ENCODE peak calls at places on chromosomes 11 and 22, in seven cellular contexts. Y is esophagus squamous epithelium, Q is K562, Z is heart left ventricle, I is GM12891, E is HCT116, F is A549. K is an unnamed sample.

GRCh38 chr11:113876074-113876797 is 864 bp upstream of the USP28 start:
- DNase-seq in Y (no peak), Q (no peak), Z (no peak), I (no peak), E (no peak), F (no peak), K (no peak)

GRCh38 chr11:80414766-80415165 is 973.9 kb upstream of the TENM4 start:
- DNase-seq in Y (no peak), Q (no peak), Z (no peak), I (no peak), E (no peak), F (no peak), K (no peak)

GRCh38 chr11:71580057-71581003 is 2.3 kb downstream of the KRTAP5-11 start:
- DNase-seq in Y (no peak), Q (peak; percentile 62), Z (peak; percentile 63), I (peak; percentile 43), E (peak; percentile 48), F (peak; percentile 69), K (peak; percentile 36)

GRCh38 chr11:14565845-14566244 is 45.7 kb upstream of the PSMA1 start:
- DNase-seq in Y (no peak), Q (no peak), Z (no peak), I (no peak), E (no peak), F (no peak), K (no peak)

GRCh38 chr11:9601041-9601875 is 27.8 kb downstream of the WEE1 start:
- DNase-seq in Y (no peak), Q (no peak), Z (peak; percentile 19), I (peak; percentile 30), E (no peak), F (no peak), K (peak; percentile 46)

GRCh38 chr11:3222941-3223905 is 4.6 kb upstream of the MRGPRG start:
- DNase-seq in Y (no peak), Q (no peak), Z (no peak), I (no peak), E (no peak), F (no peak), K (peak; percentile 19)

GRCh38 chr22:37932821-37933578 is 20.4 kb downstream of the C22orf23 start:
- DNase-seq in Y (no peak), Q (no peak), Z (no peak), I (no peak), E (no peak), F (no peak), K (no peak)

GRCh38 chr11:2570841-2571597 is 126.2 kb downstream of the KCNQ1 start:
- DNase-seq in Y (no peak), Q (no peak), Z (no peak), I (no peak), E (no peak), F (no peak), K (no peak)

GRCh38 chr11:99952816-99953215 is 734.3 kb upstream of the ARHGAP42 start:
- DNase-seq in Y (no peak), Q (no peak), Z (no peak), I (no peak), E (no peak), F (peak; percentile 16), K (no peak)

GRCh38 chr11:69087811-69088210 is 39.1 kb downstream of the TPCN2 start:
- DNase-seq in Y (no peak), Q (no peak), Z (no peak), I (no peak), E (no peak), F (no peak), K (no peak)

GRCh38 chr22:46602025-46602424 is 18.2 kb upstream of the GRAMD4 start:
- DNase-seq in Y (no peak), Q (no peak), Z (no peak), I (no peak), E (no peak), F (no peak), K (no peak)

GRCh38 chr11:132231656-132232173 is 861.3 kb downstream of the NTM start:
- DNase-seq in Y (no peak), Q (no peak), Z (no peak), I (no peak), E (no peak), F (no peak), K (no peak)

GRCh38 chr11:133441964-133442660 is 90.2 kb downstream of the OPCML start:
- DNase-seq in Y (no peak), Q (no peak), Z (no peak), I (no peak), E (no peak), F (no peak), K (no peak)

GRCh38 chr11:67310246-67311050 is 7.1 kb downstream of the SSH3 start:
- DNase-seq in Y (no peak), Q (no peak), Z (no peak), I (no peak), E (no peak), F (no peak), K (no peak)

GRCh38 chr11:102312656-102313055 is 4.6 kb upstream of the BIRC3 start:
- DNase-seq in Y (no peak), Q (no peak), Z (no peak), I (no peak), E (no peak), F (no peak), K (no peak)

GRCh38 chr22:46756097-46756496 is 6.4 kb upstream of the TBC1D22A start:
- DNase-seq in Y (no peak), Q (no peak), Z (no peak), I (no peak), E (no peak), F (no peak), K (no peak)

GRCh38 chr22:17897411-17897810 is 123.1 kb upstream of the BID start:
- DNase-seq in Y (no peak), Q (no peak), Z (no peak), I (no peak), E (no peak), F (no peak), K (no peak)

GRCh38 chr22:45308624-45309421 is 911 bp upstream of the FAM118A start:
- DNase-seq in Y (no peak), Q (no peak), Z (no peak), I (no peak), E (peak; percentile 23), F (no peak), K (no peak)

GRCh38 chr22:26529345-26529744 is 17.1 kb upstream of the TFIP11 start:
- DNase-seq in Y (no peak), Q (no peak), Z (no peak), I (no peak), E (no peak), F (peak; percentile 22), K (no peak)

GRCh38 chr22:35023692-35024363 is 42.1 kb upstream of the ISX start:
- DNase-seq in Y (no peak), Q (peak; percentile 62), Z (peak; percentile 49), I (peak; percentile 74), E (peak; percentile 28), F (peak; percentile 48), K (peak; percentile 72)

GRCh38 chr11:75703709-75704237 is 13.9 kb upstream of the MOGAT2 start:
- DNase-seq in Y (no peak), Q (no peak), Z (no peak), I (no peak), E (no peak), F (no peak), K (no peak)

GRCh38 chr22:31923166-31923565 is 21.2 kb upstream of the YWHAH start:
- DNase-seq in Y (no peak), Q (no peak), Z (peak; percentile 49), I (no peak), E (no peak), F (no peak), K (no peak)

GRCh38 chr22:31921106-31921505 is 23.2 kb upstream of the YWHAH start:
- DNase-seq in Y (no peak), Q (no peak), Z (no peak), I (no peak), E (no peak), F (no peak), K (no peak)

GRCh38 chr22:31920306-31920705 is 24.0 kb upstream of the YWHAH start:
- DNase-seq in Y (no peak), Q (no peak), Z (no peak), I (no peak), E (no peak), F (no peak), K (no peak)

GRCh38 chr22:31923761-31924160 is 20.6 kb upstream of the YWHAH start:
- DNase-seq in Y (no peak), Q (no peak), Z (no peak), I (no peak), E (no peak), F (no peak), K (no peak)

GRCh38 chr22:31922593-31922992 is 21.7 kb upstream of the YWHAH start:
- DNase-seq in Y (no peak), Q (no peak), Z (no peak), I (no peak), E (no peak), F (no peak), K (no peak)
- TF ChIP-seq POLR2A in Y (no peak), Q (no peak), Z (no peak), I (no peak), E (no peak), F (no peak), K (no peak)

GRCh38 chr11:47332303-47332711 is 20.2 kb downstream of the MYBPC3 start:
- DNase-seq in Y (no peak), Q (no peak), Z (peak; percentile 17), I (no peak), E (no peak), F (no peak), K (no peak)
- TF ChIP-seq POLR2A in Y (no peak), Q (no peak), Z (no peak), I (no peak), E (no peak), F (no peak), K (no peak)

GRCh38 chr22:39536711-39537110 is 4.2 kb upstream of the RPS19BP1 start:
- DNase-seq in Y (no peak), Q (no peak), Z (no peak), I (no peak), E (no peak), F (no peak), K (no peak)

GRCh38 chr22:39535831-39536449 is 3.4 kb upstream of the RPS19BP1 start:
- DNase-seq in Y (no peak), Q (no peak), Z (no peak), I (no peak), E (no peak), F (no peak), K (no peak)

GRCh38 chr22:39535302-39535805 is 2.8 kb upstream of the RPS19BP1 start:
- DNase-seq in Y (no peak), Q (no peak), Z (no peak), I (no peak), E (no peak), F (no peak), K (no peak)

GRCh38 chr22:39534092-39534506 is 1.6 kb upstream of the RPS19BP1 start:
- DNase-seq in Y (no peak), Q (no peak), Z (no peak), I (no peak), E (no peak), F (no peak), K (no peak)

GRCh38 chr22:39534591-39535301 is 2.2 kb upstream of the RPS19BP1 start:
- DNase-seq in Y (no peak), Q (peak; percentile 74), Z (peak; percentile 76), I (peak; percentile 80), E (no peak), F (peak; percentile 62), K (peak; percentile 76)
- TF ChIP-seq POLR2A in Y (no peak), Q (no peak), Z (no peak), I (no peak), E (no peak), F (no peak), K (no peak)

DNA sequence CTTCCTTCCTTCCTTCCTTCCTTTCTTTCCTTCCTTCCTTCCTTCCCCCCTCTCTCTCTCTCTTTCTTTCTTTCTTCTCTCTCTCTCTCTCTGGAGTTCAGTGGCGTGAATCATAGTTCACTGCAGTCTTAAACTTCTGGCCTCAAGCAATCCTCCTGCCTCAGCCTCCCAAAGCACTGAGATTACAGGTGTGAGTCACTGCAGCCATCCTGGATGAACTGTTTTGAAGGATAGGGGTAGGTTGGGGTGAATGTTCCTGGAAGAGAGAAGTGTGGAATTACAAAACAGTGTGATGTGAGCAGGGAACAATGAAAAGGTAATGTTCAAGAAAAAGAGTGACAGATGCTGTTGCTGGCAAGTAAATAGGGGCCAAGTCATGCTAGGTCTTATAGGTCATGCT is 12.4 kb upstream of the PLET1 start:
- DNase-seq in Y (no peak), Q (no peak), Z (no peak), I (no peak), E (no peak), F (no peak), K (no peak)
- TF ChIP-seq POLR2A in Y (no peak), Q (no peak), Z (no peak), I (no peak), E (no peak), F (no peak), K (no peak)

K was measured in GM12892.